ENCODE peak calls at places on chromosomes 1 and 21, in six cellular contexts. E, G, T, L, U and M are unnamed samples.

GRCh38 chr1:148315081-148315811 is 163.2 kb upstream of the NBPF11 start:
- DNase-seq in L (no peak), T (peak), U (peak), E (no peak), G (no peak), M (no peak)

GRCh38 chr1:150999051-150999674 is 7.5 kb downstream of the MINDY1 start:
- DNase-seq in L (no peak), E (no peak), U (peak), T (peak), G (peak), M (no peak)

GRCh38 chr21:44394733-44395132 is 41.3 kb downstream of the TRPM2 start:
- DNase-seq in G (no peak), L (no peak), T (no peak), E (no peak), U (no peak), M (no peak)

GRCh38 chr1:1169429-1170214 is 4.1 kb upstream of the TTLL10 start:
- DNase-seq in G (no peak), E (no peak), T (no peak), L (peak), U (no peak), M (no peak)

GRCh38 chr21:43718872-43719747 is at the start of gene PDXK:
- DNase-seq in L (peak), G (peak), U (peak), T (peak), E (peak), M (peak)

GRCh38 chr1:109304221-109304915 is 2.4 kb downstream of the MYBPHL start:
- DNase-seq in G (no peak), U (no peak), T (no peak), E (no peak), L (no peak), M (no peak)

GRCh38 chr1:53804791-53805505 is 33.1 kb downstream of the NDC1 start:
- DNase-seq in G (no peak), E (no peak), L (no peak), T (no peak), U (no peak), M (no peak)

GRCh38 chr1:150981177-150981804 is 801 bp upstream of the ANXA9 start:
- DNase-seq in U (no peak), E (no peak), G (no peak), T (no peak), L (peak), M (peak)

GRCh38 chr1:230186003-230186863 is 119.2 kb downstream of the GALNT2 start:
- DNase-seq in L (peak), T (peak), E (no peak), U (peak), G (peak), M (no peak)

GRCh38 chr1:53266038-53266437 is 27.7 kb upstream of the MAGOH start:
- DNase-seq in U (peak), G (no peak), T (no peak), E (no peak), L (no peak), M (no peak)

GRCh38 chr1:226863446-226863845 is 7.0 kb upstream of the PSEN2 start:
- DNase-seq in T (peak), U (peak), L (no peak), E (no peak), G (peak), M (peak)

GRCh38 chr1:97906567-97907228 is 14.1 kb downstream of the DPYD start:
- DNase-seq in L (peak), E (no peak), T (peak), U (peak), G (peak), M (no peak)

GRCh38 chr1:112909847-112910246 is 46.1 kb downstream of the SLC16A1 start:
- DNase-seq in E (no peak), L (no peak), U (no peak), G (no peak), T (no peak), M (no peak)

GRCh38 chr21:39647476-39647875 is 34.7 kb downstream of the B3GALT5 start:
- DNase-seq in E (no peak), U (no peak), G (peak), T (peak), L (no peak), M (no peak)

GRCh38 chr21:42980959-42981523 is 6.7 kb downstream of the PKNOX1 start:
- DNase-seq in E (no peak), T (no peak), U (no peak), G (no peak), L (no peak), M (no peak)

GRCh38 chr1:36517415-36517814 is 34.7 kb upstream of the CSF3R start:
- DNase-seq in U (no peak), L (no peak), E (no peak), T (no peak), G (no peak), M (no peak)

GRCh38 chr1:81142099-81142776 is 658.5 kb upstream of the ADGRL2 start:
- DNase-seq in U (peak), L (no peak), E (no peak), T (peak), G (peak), M (no peak)

GRCh38 chr1:212691561-212692071 is 8.0 kb downstream of the BATF3 start:
- DNase-seq in G (no peak), U (no peak), E (no peak), L (no peak), T (no peak), M (no peak)

GRCh38 chr1:186500804-186501203 is 39.9 kb upstream of the PDC start:
- DNase-seq in L (no peak), T (no peak), G (no peak), U (no peak), E (no peak), M (no peak)

GRCh38 chr21:43869486-43870325 is 4.7 kb downstream of the AGPAT3 start:
- DNase-seq in T (no peak), U (no peak), L (no peak), G (no peak), E (no peak), M (no peak)

GRCh38 chr1:112359961-112360767 is 35.9 kb upstream of the CTTNBP2NL start:
- DNase-seq in E (peak), L (peak), U (peak), G (peak), T (peak), M (no peak)

GRCh38 chr1:37682334-37682987 is 9.9 kb upstream of the CDCA8 start:
- DNase-seq in U (peak), T (peak), L (peak), E (peak), G (peak), M (peak)

GRCh38 chr21:41774467-41775151 is 7.8 kb upstream of the RIPK4 start:
- DNase-seq in T (no peak), E (no peak), U (no peak), L (no peak), G (no peak), M (peak)

GRCh38 chr1:84569216-84569615 is 5.0 kb downstream of the CTBS start:
- DNase-seq in T (no peak), U (no peak), G (no peak), E (no peak), L (no peak), M (no peak)

GRCh38 chr1:38045431-38046332 is 911 bp downstream of the POU3F1 start:
- DNase-seq in L (peak), U (no peak), T (no peak), G (peak), E (no peak), M (no peak)

GRCh38 chr1:16232316-16232710 is 4.7 kb downstream of the CPLANE2 start:
- DNase-seq in L (no peak), U (no peak), T (no peak), E (no peak), G (no peak), M (no peak)

GRCh38 chr1:20194770-20195463 is 8.6 kb upstream of the PLA2G2C start:
- DNase-seq in E (peak), L (peak), T (peak), U (peak), G (peak), M (peak)

GRCh38 chr1:36910886-36911540 is 123.3 kb downstream of the GRIK3 start:
- DNase-seq in G (no peak), L (no peak), T (no peak), U (no peak), E (no peak), M (no peak)

GRCh38 chr1:65067491-65068201 is 80.4 kb upstream of the AK4 start:
- DNase-seq in E (peak), L (peak), T (peak), G (peak), U (peak), M (peak)

GRCh38 chr1:25744140-25744581 is 55.8 kb upstream of the SELENON start:
- DNase-seq in T (peak), G (peak), U (peak), E (peak), L (peak), M (no peak)

GRCh38 chr21:31195334-31196015 is 148.6 kb downstream of the TIAM1 start:
- DNase-seq in T (no peak), E (no peak), U (no peak), L (no peak), G (no peak), M (no peak)

GRCh38 chr21:41766883-41767605 is at the start of gene RIPK4:
- DNase-seq in T (peak), L (peak), G (peak), U (peak), E (no peak), M (peak)

GRCh38 chr1:29490204-29490934 is 254.0 kb downstream of the PTPRU start:
- DNase-seq in T (no peak), L (no peak), E (no peak), G (no peak), U (no peak), M (no peak)

GRCh38 chr1:6241107-6241886 is 2.7 kb upstream of the HES3 start:
- DNase-seq in E (no peak), L (no peak), T (no peak), U (no peak), G (no peak), M (no peak)

GRCh38 chr1:202014915-202015676 is 4.7 kb downstream of the ELF3 start:
- DNase-seq in G (no peak), T (no peak), U (no peak), E (no peak), L (no peak), M (no peak)
- H3K4me3 ChIP-seq in G (no peak), T (no peak), U (no peak), E (no peak), L (peak), M (no peak)

DNA sequence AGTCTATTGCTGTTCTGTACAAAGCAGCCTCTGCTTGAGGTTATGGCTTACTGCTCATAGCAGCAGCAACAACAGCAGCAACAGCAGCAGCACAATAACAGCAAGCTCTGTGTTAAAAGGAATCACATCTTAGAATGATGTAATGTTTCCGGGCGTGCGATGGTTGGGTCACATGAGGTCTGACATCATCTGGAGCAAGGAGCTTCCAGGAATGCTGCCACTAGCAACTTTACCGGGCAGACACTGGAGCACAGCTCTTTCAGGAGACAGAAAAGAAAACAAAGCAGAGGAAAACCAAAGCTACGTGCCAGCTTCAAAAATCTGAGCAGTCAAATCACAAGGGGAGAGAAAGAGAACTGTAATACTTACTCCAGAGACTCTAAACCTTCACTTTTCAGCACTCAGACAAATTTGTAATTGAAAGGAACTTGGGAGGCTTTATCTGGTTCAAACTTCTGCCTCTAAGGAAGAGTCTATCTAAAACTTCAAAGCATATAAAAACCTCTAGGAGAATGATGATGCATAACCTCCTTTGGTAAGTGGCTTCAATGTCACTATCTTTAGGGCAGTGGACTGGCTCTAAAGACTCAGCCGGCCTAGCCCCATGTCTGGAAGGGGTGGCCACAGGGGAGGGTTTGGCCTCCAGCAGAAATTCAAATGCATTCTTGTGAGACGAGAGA is 28.3 kb upstream of the RAB3GAP2 start:
- DNase-seq in G (peak), L (peak), U (peak), T (peak), E (peak), M (no peak)
- H3K4me3 ChIP-seq in G (peak), L (no peak), U (peak), T (peak), E (no peak), M (no peak)

DNA sequence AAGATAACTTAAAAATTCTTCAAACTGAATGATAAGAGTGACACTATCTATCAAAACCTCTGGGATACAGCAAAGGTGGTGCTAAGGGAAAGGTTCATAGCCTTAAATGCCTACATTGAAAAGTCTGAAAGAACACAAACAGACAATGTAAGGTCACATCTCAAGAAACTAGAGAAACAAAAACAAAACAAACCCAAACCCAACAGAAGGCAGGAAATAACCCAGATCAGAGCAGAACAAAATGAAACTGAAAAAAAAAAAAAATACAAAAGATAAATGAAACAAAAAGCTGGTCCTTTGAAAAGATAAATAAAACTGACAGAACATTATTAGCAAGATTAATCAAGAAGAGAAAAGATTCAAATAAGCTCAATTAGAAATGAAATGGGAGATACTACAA is 6.8 kb downstream of the ODF2L start:
- DNase-seq in T (no peak), G (no peak), U (no peak), E (no peak), L (no peak), M (no peak)
- H3K4me3 ChIP-seq in T (no peak), G (peak), U (no peak), E (no peak), L (no peak), M (no peak)

DNA sequence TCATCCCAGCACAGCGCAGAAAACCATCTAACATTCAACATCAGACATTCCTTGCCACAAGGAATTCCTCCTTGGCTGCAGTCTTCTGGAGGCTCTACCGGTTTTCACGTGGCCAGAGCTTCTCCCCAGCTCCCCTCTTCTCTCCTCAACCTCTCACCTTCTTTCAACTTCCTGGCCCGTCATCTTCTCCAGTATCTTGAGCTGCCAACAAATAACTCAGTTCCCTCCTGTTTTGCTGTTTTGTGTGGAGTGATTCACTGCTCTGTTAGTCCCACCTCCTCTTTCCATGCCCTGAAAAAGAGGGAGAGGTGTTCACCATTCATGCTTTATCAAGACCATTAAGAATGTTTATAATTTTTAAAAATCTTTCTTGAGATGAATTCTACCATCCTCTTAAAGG is 32.6 kb downstream of the PIGM start:
- DNase-seq in G (no peak), L (no peak), U (peak), E (no peak), T (peak), M (no peak)
- H3K4me3 ChIP-seq in G (no peak), L (no peak), U (no peak), E (no peak), T (no peak), M (no peak)

DNA sequence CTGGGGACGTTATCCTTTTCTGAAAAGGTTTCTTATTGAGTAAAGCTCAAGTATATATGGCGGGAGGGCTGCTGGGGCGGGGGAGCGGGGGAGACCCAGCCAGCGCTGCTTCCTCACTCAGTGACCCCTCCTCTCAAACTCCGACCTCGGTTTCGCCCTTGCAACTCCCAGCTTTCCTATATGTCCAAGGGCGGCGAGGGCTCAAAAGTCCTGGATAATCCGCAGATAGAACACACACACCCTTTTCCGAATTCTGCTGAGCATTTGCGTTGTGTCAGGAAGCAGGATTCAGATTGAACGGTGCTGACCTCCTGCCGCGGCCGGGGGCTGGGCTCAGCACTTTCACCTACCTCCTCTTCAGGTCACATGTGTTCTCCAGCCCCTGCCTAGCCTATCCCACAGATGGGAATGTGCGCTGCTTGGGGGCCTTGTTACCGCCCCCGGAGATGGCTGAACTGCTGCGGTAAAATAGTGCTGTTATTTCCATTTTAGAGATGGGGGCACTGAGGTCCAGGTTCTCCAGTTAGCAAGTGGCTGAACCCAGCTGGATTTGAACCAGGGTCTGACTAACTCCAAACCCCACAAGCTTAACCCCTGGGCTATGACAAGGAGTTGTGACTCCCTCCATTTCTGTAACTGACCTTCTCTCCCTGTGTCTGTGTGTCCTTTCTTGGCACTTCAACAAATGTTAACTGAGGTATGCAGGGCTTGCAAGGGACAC is 795 bp upstream of the AHDC1 start:
- DNase-seq in L (no peak), E (no peak), G (no peak), T (no peak), U (no peak), M (no peak)
- H3K4me3 ChIP-seq in L (peak), E (no peak), G (peak), T (peak), U (peak), M (peak)

GRCh38 chr1:214816603-214817002 is 213.6 kb downstream of the CENPF start:
- DNase-seq in E (no peak), T (no peak), G (no peak), U (no peak), L (no peak), M (no peak)
- H3K4me3 ChIP-seq in E (no peak), T (no peak), G (no peak), U (no peak), L (no peak), M (no peak)

DNA sequence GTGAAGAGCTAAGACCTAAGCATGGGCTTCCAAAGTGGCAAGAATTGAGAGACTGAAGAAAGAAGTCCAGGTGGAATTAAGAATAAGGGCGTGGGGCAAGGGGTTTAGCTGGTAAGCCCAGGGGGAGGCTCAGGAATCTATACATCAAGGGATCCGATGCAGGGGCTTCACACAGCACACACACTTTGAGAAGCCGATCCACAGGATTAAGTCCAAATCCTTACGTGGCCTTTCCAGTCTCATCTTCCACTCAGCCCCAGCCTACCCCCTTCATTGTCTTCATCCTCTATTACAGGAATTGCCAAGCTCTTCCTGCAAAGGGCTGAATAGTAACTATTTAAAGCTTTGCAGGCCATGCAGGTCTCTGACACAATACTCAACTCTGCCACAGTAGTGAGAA is 101.3 kb downstream of the TGFBR3 start:
- DNase-seq in L (no peak), G (no peak), T (no peak), U (no peak), E (no peak), M (no peak)
- H3K4me3 ChIP-seq in L (no peak), G (peak), T (no peak), U (no peak), E (no peak), M (no peak)

GRCh38 chr1:55211456-55211855 is 3.7 kb downstream of the USP24 start:
- DNase-seq in U (no peak), L (no peak), E (no peak), G (no peak), T (no peak), M (no peak)

GRCh38 chr1:55209247-55209646 is 5.9 kb downstream of the USP24 start:
- DNase-seq in E (no peak), L (no peak), U (no peak), G (peak), T (peak), M (no peak)

GRCh38 chr1:55212349-55213028 is 2.7 kb downstream of the USP24 start:
- DNase-seq in G (no peak), U (no peak), E (no peak), L (no peak), T (peak), M (no peak)

GRCh38 chr1:55211909-55212308 is 3.3 kb downstream of the USP24 start:
- DNase-seq in U (no peak), E (no peak), T (no peak), L (no peak), G (no peak), M (no peak)

GRCh38 chr1:55210990-55211389 is 4.2 kb downstream of the USP24 start:
- DNase-seq in E (no peak), T (no peak), L (no peak), U (no peak), G (no peak), M (no peak)
- H3K4me3 ChIP-seq in E (no peak), T (peak), L (peak), U (no peak), G (peak), M (no peak)

DNA sequence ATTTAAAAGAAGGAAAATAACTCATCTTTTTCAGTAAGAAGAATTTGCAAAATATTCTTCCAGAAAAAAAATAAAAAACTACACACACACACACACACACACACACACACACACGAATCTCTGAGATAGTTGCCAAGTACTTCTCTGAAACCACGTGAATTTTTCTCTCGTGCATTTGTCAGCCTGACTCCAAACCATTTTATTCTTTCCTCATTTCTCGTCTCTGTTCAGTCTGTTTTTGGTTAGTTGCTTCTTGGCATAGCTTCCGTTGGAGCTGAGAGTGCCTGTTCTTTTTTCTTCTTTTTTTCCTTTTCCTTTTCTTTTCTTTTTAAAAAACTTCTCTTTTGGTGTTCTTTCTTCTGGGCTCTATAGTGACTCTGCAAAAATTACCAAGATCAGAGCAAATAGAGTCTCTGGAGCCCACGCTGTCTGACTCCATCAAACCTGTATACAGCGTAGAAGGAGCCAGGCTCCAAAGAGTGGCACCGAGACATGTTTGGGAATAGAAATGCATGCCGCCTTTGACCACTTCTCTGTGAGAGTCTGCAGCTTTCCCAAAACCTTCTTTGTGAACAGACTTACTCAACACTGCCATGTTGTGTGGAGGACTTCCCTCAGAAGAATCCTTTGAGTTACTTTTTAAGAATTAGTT is 55.1 kb downstream of the GORAB start:
- DNase-seq in L (no peak), T (peak), U (peak), G (peak), E (no peak), M (no peak)
- H3K4me3 ChIP-seq in L (peak), T (peak), U (no peak), G (peak), E (no peak), M (no peak)